ENCODE peak calls at places on chromosomes 13 and 19, in seven cellular contexts. B is esophagus squamous epithelium, U is A549, Y is upper lobe of left lung, F is heart left ventricle, R is body of pancreas, G is HCT116. P is an unnamed sample.

GRCh38 chr13:98427331-98427995 is 149.4 kb downstream of the STK24 start:
- DNase-seq in B (no peak), F (no peak), U (no peak), Y (no peak), R (no peak), G (no peak), P (no peak)

GRCh38 chr19:13459351-13459750 is 46.9 kb downstream of the CACNA1A start:
- DNase-seq in Y (no peak), U (no peak), F (no peak), R (no peak), G (no peak), B (no peak), P (no peak)

GRCh38 chr19:1045247-1045603 is 5.3 kb downstream of the ABCA7 start:
- DNase-seq in U (peak; percentile 91), F (no peak), Y (peak; percentile 88), G (peak; percentile 95), B (no peak), R (no peak), P (no peak)

GRCh38 chr13:38752726-38753125 is 65.8 kb downstream of the FREM2 start:
- DNase-seq in B (no peak), U (no peak), F (no peak), G (no peak), R (no peak), Y (no peak), P (no peak)

GRCh38 chr19:4993683-4994082 is 24.8 kb downstream of the KDM4B start:
- DNase-seq in Y (no peak), U (no peak), R (no peak), B (no peak), F (no peak), G (no peak), P (no peak)

GRCh38 chr19:28468701-28469459 is 744.1 kb downstream of the UQCRFS1 start:
- DNase-seq in F (no peak), B (no peak), R (peak; percentile 45), G (no peak), Y (peak; percentile 48), U (no peak), P (peak; percentile 64)

GRCh38 chr13:48843630-48844380 is 131.9 kb upstream of the FNDC3A start:
- DNase-seq in G (no peak), B (no peak), U (no peak), R (no peak), F (no peak), Y (no peak), P (no peak)

GRCh38 chr19:30666301-30666803 is 294.2 kb downstream of the ZNF536 start:
- DNase-seq in B (no peak), R (peak; percentile 67), F (no peak), Y (no peak), U (peak; percentile 48), G (no peak), P (no peak)

GRCh38 chr19:44796701-44797115 is 12.2 kb upstream of the BCAM start:
- DNase-seq in R (peak; percentile 71), G (no peak), B (no peak), U (peak; percentile 63), F (peak; percentile 79), Y (no peak), P (no peak)

GRCh38 chr19:43618921-43619261 is 538 bp downstream of the ZNF428 start:
- DNase-seq in G (no peak), F (no peak), R (no peak), Y (no peak), B (no peak), U (peak; percentile 62), P (no peak)

GRCh38 chr13:113401452-113402415 is 37.8 kb upstream of the GRTP1 start:
- DNase-seq in F (no peak), R (no peak), G (no peak), Y (peak; percentile 78), B (no peak), U (no peak), P (peak; percentile 52)

GRCh38 chr13:111665691-111666095 is 345.3 kb downstream of the TEX29 start:
- DNase-seq in R (no peak), Y (peak; percentile 68), B (no peak), G (no peak), F (no peak), U (no peak), P (no peak)

GRCh38 chr13:27375686-27376326 is 48.6 kb upstream of the GTF3A start:
- DNase-seq in F (peak; percentile 38), Y (peak; percentile 32), R (peak; percentile 81), B (no peak), U (peak; percentile 59), G (peak; percentile 70), P (peak; percentile 74)

GRCh38 chr19:47110521-47111080 is 3.0 kb downstream of the ZC3H4 start:
- DNase-seq in B (no peak), R (peak; percentile 41), U (no peak), G (no peak), Y (no peak), F (no peak), P (no peak)

GRCh38 chr19:51460164-51460992 is 2.1 kb upstream of the SIGLEC8 start:
- DNase-seq in G (no peak), U (peak; percentile 33), F (no peak), Y (no peak), B (no peak), R (no peak), P (peak; percentile 32)

GRCh38 chr13:107450931-107451330 is 764.4 kb downstream of the LIG4 start:
- DNase-seq in Y (peak; percentile 5), R (no peak), G (no peak), B (no peak), F (peak; percentile 34), U (no peak), P (no peak)

GRCh38 chr13:30002577-30002976 is 152.2 kb upstream of the UBL3 start:
- DNase-seq in Y (no peak), R (no peak), F (no peak), B (no peak), U (peak; percentile 56), G (no peak), P (no peak)

DNA sequence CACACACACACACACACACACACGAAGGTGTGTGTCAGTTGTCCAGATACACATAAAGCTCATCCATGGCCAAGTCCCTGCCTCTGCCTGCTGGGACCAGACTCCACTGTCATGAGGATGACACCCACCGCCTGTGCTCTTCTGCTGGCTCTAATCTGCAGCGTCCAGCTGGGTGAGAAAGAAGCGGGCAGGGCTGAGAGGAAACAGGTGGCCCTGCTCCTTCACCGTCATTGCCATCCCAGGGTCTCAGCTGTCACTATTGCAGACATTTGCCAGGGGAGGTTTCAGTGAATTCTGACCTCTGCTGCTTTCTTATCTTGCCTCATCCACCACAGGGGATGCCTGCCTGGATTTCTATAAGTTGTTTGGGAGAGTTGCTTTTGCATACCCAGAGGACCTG is 31.4 kb downstream of the SCGB2B2 start:
- DNase-seq in U (no peak), G (no peak), F (no peak), Y (no peak), B (no peak), R (no peak), P (no peak)
- TF ChIP-seq POLR2A in U (no peak), G (no peak), F (no peak), Y (no peak), B (no peak), R (no peak), P (no peak)

DNA sequence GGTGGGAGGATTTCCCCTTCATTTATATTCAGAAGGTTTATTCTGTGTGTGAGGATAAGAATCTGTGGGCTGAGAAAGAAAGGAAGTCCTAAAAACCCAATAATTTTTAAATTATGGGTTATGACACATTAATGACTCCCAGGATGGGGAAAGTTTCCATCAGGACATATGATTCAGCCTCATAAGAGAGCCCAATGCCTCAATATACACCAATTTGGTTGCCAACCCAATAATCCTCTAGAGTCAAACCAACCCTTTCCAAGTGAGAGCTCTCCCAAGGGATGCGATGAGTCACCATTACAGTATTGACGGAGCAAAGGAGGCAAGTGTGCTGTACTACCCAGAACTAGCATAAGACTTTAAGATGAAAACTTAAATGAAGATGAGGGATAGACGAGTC is 409.3 kb downstream of the COG6 start:
- DNase-seq in R (peak; percentile 44), Y (no peak), U (peak; percentile 25), G (no peak), B (no peak), F (no peak), P (no peak)
- H3K27ac ChIP-seq in R (peak overlapping the region; percentile 93), Y (no peak overlapping the region), U (no peak overlapping the region), G (no peak overlapping the region), B (no peak overlapping the region), F (no peak overlapping the region), P (no peak overlapping the region)

GRCh38 chr19:34171877-34172660 is at the start of gene LSM14A:
- DNase-seq in R (peak; percentile 93), B (peak; percentile 63), F (peak; percentile 94), G (peak; percentile 64), U (peak; percentile 97), Y (peak; percentile 99), P (peak; percentile 97)
- TF ChIP-seq POLR2A in R (peak; percentile 83), B (no peak), F (peak; percentile 63), G (peak; percentile 57), U (peak; percentile 98), Y (peak; percentile 86), P (peak; percentile 28)

DNA sequence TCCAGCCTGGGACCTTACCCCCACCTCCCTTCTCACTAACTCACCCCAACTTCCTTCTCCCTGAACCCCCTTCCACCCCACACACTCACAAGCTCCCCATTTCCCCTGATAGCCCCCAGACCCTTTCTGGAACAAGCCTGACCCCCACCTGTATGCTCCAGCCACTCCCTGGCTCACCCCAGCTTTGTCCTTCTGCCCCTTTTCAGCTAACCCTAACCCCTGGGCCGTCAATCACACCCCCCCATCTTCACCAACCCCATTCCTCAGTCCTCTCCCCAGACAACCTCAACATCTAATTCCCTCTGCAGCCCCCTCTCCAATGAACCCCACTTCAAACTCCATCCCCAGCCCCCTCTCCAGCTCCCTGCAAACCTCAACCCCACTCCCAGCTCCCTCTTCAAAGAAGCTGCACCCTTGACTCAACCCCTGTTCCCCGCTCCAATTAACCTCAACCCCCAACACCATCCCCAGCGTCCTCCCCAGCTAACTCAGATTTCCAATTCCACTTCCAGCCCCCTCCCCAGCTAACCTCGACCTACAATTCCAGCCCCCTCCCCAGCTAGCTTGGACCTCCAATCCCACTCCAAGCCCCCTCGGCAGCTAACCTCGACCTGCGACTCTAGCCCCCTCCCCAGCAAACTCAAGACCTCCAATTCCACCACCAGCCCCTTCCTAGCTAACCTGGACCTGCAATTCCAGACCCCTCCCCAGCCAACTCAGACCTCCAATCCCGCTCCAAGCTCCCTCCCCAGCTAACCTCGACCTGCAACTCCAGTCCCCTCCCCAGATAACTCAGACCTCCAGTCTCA is 929 bp downstream of the GNG7 start:
- DNase-seq in B (no peak), Y (no peak), U (no peak), G (no peak), R (no peak), F (no peak), P (no peak)
- H3K27ac ChIP-seq in B (no peak overlapping the region), Y (no peak overlapping the region), U (no peak overlapping the region), G (no peak overlapping the region), R (no peak overlapping the region), F (no peak overlapping the region), P (peak overlapping the region; percentile 52)

DNA sequence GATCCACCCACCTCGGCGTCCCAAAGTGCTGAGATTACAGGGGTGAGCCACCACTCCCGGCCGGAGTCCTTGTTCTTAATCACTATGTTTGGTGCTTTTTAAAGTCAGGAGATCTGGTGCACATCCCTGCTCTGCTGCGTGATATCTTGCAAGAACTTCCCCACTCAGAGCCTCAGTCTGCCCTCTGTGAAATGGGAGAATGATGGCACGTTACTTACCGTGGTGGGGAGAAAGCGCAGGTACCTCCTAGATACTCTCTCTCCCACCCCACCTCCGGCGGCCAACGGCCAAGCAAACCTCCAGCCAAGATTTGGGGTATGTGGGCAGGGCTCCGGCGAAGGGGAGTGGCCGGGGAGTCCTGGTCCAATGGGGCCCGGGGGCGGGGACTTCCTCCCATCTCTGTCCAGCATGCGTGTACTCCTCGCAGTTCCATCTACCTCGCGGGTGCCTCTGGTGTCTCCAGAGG is at the start of gene RYR1:
- DNase-seq in B (no peak), R (peak; percentile 38), Y (peak; percentile 78), U (no peak), F (peak; percentile 40), G (peak; percentile 37), P (no peak)
- TF ChIP-seq POLR2A in B (no peak), R (no peak), Y (no peak), U (no peak), F (no peak), G (no peak), P (no peak)

P was measured in sigmoid colon.